ENCODE peak calls at places on chromosomes 12 and 14, in eight cellular contexts. J, R, L, N, Z, F, I and H are unnamed samples. For H3K9me3 and H3K4me1, the result is how much of the 10 kb centered on the place peaks cover.

GRCh38 chr14:101928415-101928841 is 35.9 kb upstream of the DYNC1H1 start:
- DNase-seq in J (no peak), R (no peak), N (no peak), Z (no peak), L (no peak), I (no peak), F (no peak), H (no peak)

GRCh38 chr12:109625131-109625559 is 51.6 kb downstream of the MVK start:
- DNase-seq in J (no peak), L (no peak), Z (no peak), N (peak), I (no peak), R (no peak), F (peak), H (no peak)

GRCh38 chr12:55641595-55641994 is 4.9 kb downstream of the OR10P1 start:
- DNase-seq in J (no peak), R (no peak), L (no peak), I (no peak), N (no peak), Z (no peak), F (no peak), H (no peak)

GRCh38 chr12:103667129-103667528 is 80.1 kb downstream of the STAB2 start:
- DNase-seq in F (no peak), L (no peak), R (no peak), N (no peak), Z (no peak), J (no peak), I (no peak), H (no peak)

GRCh38 chr14:53953828-53954550 is 2.6 kb downstream of the BMP4 start:
- DNase-seq in Z (no peak), R (no peak), I (no peak), N (peak), J (no peak), L (peak), F (peak), H (peak)

GRCh38 chr14:76201162-76201561 is 49.4 kb downstream of the GPATCH2L start:
- DNase-seq in F (no peak), L (no peak), N (peak), R (no peak), J (no peak), Z (no peak), I (no peak), H (no peak)

GRCh38 chr14:32702571-32702970 is 236.1 kb upstream of the NPAS3 start:
- DNase-seq in I (no peak), Z (peak), J (no peak), F (no peak), R (no peak), L (no peak), N (no peak), H (no peak)

GRCh38 chr12:89389755-89390661 is 37.7 kb upstream of the DUSP6 start:
- DNase-seq in Z (no peak), N (no peak), J (no peak), L (no peak), F (peak), I (no peak), R (no peak), H (no peak)

GRCh38 chr14:31965735-31966598 is 111.1 kb upstream of the ARHGAP5 start:
- DNase-seq in J (no peak), I (no peak), L (no peak), N (peak), R (no peak), Z (no peak), F (peak), H (no peak)

GRCh38 chr14:74579447-74580274 is 32.4 kb downstream of the LTBP2 start:
- DNase-seq in J (no peak), L (no peak), R (no peak), Z (no peak), I (peak), N (peak), F (no peak), H (peak)

GRCh38 chr12:52945389-52946232 is 3.3 kb upstream of the KRT18 start:
- DNase-seq in R (peak), Z (no peak), L (peak), J (no peak), N (peak), I (no peak), F (peak), H (no peak)

GRCh38 chr14:24299255-24300191 is at the start of the genes DHRS1 and NOP9:
- DNase-seq in Z (peak), R (peak), I (peak), J (peak), F (peak), L (peak), N (peak), H (peak)

DNA sequence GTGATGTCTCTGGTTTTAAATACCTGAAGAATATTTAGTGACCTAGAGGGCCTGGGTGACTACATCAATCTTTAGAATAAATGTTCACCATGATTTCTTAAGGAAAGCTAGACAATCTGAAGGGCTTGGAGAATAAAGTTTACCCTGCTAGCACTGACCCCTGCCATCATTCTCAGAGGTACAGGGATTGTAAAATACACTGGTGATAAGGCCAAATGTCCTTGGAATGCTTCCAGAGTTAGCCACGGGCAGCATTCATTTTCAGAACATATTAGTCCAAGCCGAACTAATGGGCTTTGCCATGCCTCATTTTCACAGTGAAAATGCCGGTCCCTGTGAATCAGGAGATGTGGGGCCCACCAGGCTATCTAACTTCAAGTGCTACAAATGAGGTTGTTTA is 1381.7 kb upstream of the SEL1L start:
- DNase-seq in L (no peak), J (no peak), I (no peak), Z (no peak), F (no peak), R (no peak), N (no peak), H (no peak)
- H3K9me3 ChIP-seq in L (under half), J (under half), I (under half), Z (under half), F (under half), R (under half), N (under half), H (under half)

GRCh38 chr12:131983026-131983425 is 33.3 kb downstream of the EP400 start:
- DNase-seq in J (no peak), R (no peak), F (no peak), N (no peak), L (no peak), Z (no peak), I (no peak), H (no peak)
- H3K4me1 ChIP-seq in J (under half), R (under half), F (under half), N (under half), L (under half), Z (under half), I (under half), H (under half)

GRCh38 chr12:105067511-105068031 is 16.7 kb downstream of the ALDH1L2 start:
- DNase-seq in J (no peak), Z (no peak), R (no peak), F (no peak), N (no peak), I (no peak), L (no peak), H (no peak)
- H3K9me3 ChIP-seq in J (under half), Z (under half), R (under half), F (under half), N (under half), I (under half), L (under half), H (under half)

DNA sequence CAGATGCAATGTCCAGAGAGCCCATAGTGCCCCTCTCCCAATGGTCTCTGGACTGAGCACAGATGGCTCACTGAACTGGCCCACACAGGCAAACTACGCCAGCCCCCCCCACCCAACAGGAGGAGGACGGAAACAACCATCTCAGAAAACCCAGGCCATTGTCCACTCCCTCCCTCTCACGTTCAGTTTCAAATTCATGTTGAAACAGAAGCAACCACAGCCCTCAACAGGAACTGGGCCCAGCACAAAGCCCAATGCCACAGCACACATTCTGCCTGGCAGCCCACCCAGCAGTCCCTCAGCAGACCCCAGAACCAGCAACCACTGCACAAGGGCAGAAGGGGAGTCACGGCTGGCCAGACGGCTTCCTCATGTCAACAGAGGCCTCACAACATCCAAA is 10.6 kb downstream of the CCDC88C start:
- DNase-seq in J (no peak), F (no peak), R (no peak), L (no peak), N (no peak), I (no peak), Z (no peak), H (no peak)
- H3K4me1 ChIP-seq in J (half or more), F (under half), R (half or more), L (under half), N (under half), I (half or more), Z (under half), H (under half)

DNA sequence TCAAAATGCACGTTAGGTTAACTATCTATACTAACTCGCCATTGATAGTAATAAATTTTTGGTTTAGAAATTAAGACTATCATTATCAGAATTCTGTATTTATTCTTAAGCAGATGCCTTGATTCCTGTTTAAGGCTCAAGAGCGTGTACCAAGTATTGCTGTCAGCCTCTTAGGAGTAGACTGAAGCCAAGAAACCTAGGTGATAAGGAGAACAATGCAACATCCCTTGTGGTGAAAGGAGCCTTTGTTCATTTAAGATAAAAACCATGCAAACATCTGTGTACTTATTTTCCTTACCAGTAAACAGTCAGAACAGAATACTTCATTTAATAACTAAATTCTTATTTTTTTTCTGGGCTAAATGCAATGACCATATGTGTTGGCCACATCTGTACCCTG is 109.4 kb upstream of the NOVA1 start:
- DNase-seq in F (no peak), I (no peak), Z (no peak), L (no peak), J (no peak), N (no peak), R (no peak), H (no peak)
- H3K9me3 ChIP-seq in F (under half), I (under half), Z (under half), L (under half), J (under half), N (under half), R (under half), H (under half)

GRCh38 chr14:59301354-59301753 is 112.9 kb downstream of the DAAM1 start:
- DNase-seq in J (no peak), L (no peak), R (no peak), F (no peak), I (no peak), N (no peak), Z (no peak), H (no peak)
- H3K4me1 ChIP-seq in J (under half), L (under half), R (under half), F (under half), I (under half), N (under half), Z (under half), H (under half)

DNA sequence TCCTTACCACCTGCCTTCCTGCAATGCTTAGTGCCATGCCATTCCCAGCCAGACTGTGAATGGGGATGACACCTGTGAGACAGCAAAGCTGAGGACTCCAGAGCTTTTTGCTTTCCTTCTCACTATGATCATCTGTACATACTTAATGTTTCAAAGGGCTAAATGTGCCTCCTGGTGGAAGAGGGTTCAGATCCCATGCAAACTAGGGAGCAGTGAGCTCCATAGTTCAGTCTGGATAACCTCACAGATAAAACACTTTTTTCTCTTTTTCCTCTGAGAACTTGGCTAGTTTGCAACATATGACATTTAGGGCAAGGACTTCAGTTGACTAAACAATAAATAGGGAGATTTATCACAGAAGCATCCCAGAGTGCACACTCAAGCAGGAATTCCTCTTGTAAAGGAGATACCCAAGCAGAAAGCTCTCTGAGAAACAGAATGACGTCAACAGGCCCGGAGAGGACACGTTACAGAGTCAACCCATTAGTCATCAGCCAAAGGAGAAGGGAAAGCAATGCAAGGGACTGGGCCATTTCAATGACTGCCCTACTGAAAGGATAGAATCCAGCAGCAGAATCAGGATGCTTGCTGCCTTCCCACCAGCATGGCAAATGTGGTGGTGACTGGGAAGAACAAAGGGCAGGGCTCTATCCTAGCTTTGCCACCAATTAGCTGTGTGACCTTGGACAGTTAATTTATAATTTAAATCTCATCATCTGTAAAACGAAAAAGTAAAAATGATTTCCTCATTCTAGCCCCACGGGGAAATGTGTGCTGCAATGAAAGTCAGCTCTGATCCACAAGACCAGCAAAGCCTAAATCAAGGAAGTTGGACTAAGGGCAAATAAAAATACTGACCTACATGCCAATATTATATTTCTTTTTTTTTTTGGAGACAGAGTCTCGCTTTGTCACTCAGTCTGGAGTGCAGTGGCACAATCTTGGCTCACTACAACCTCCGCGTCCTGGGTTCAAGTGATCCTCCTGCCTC is 80.9 kb upstream of the ACTN1 start:
- DNase-seq in L (no peak), R (no peak), I (no peak), Z (no peak), N (peak), J (no peak), F (peak), H (no peak)
- H3K9me3 ChIP-seq in L (under half), R (under half), I (under half), Z (under half), N (under half), J (under half), F (under half), H (under half)